ENCODE peak calls at places on chromosomes 13 and 19, in nine cellular contexts. Q, C, T, X, D, I, S, E and Y are unnamed samples. For H3K4me1, the result is how much of the 10 kb centered on the place peaks cover.

GRCh38 chr13:34416833-34417425 is 525.1 kb upstream of the NBEA start:
- DNase-seq in Q (peak), C (no peak), T (no peak), X (peak), D (peak), I (peak), S (peak), E (no peak), Y (no peak)

GRCh38 chr13:38537026-38537425 is 149.9 kb upstream of the FREM2 start:
- DNase-seq in Q (no peak), C (no peak), T (no peak), X (no peak), D (no peak), I (no peak), S (no peak), E (no peak), Y (no peak)

GRCh38 chr13:59532405-59532804 is 631.3 kb downstream of the DIAPH3 start:
- DNase-seq in Q (no peak), C (no peak), T (no peak), X (no peak), D (no peak), I (no peak), S (no peak), E (no peak), Y (no peak)

GRCh38 chr19:12794196-12794921 is 3.1 kb downstream of the JUNB start:
- DNase-seq in Q (no peak), C (no peak), T (no peak), X (peak), D (no peak), I (no peak), S (peak), E (peak), Y (no peak)

GRCh38 chr19:39448271-39448670 is 2.9 kb downstream of the SUPT5H start:
- DNase-seq in Q (no peak), C (no peak), T (no peak), X (peak), D (no peak), I (peak), S (no peak), E (no peak), Y (no peak)

GRCh38 chr19:12782174-12782423 is 6.7 kb upstream of the HOOK2 start:
- DNase-seq in Q (no peak), C (no peak), T (no peak), X (no peak), D (no peak), I (no peak), S (peak), E (no peak), Y (no peak)

GRCh38 chr13:77351326-77351725 is 24.4 kb upstream of the MYCBP2 start:
- DNase-seq in Q (no peak), C (no peak), T (no peak), X (no peak), D (no peak), I (no peak), S (no peak), E (no peak), Y (no peak)

GRCh38 chr13:100158569-100158968 is 69.7 kb downstream of the PCCA start:
- DNase-seq in Q (no peak), C (no peak), T (no peak), X (no peak), D (no peak), I (no peak), S (no peak), E (no peak), Y (no peak)

GRCh38 chr19:18536475-18536874 is 6.9 kb downstream of the FKBP8 start:
- DNase-seq in Q (no peak), C (no peak), T (no peak), X (no peak), D (no peak), I (no peak), S (no peak), E (no peak), Y (no peak)

GRCh38 chr19:5268801-5269200 is 71.8 kb downstream of the PTPRS start:
- DNase-seq in Q (no peak), C (no peak), T (no peak), X (no peak), D (no peak), I (peak), S (no peak), E (no peak), Y (no peak)

GRCh38 chr13:40809471-40809870 is 20.1 kb downstream of the SLC25A15 start:
- DNase-seq in Q (no peak), C (no peak), T (no peak), X (no peak), D (no peak), I (no peak), S (peak), E (no peak), Y (no peak)

GRCh38 chr19:46340051-46340659 is 6.7 kb upstream of the PPP5C start:
- DNase-seq in Q (no peak), C (no peak), T (no peak), X (no peak), D (no peak), I (no peak), S (no peak), E (no peak), Y (no peak)
- H3K4me1 ChIP-seq in Q (under half), C (under half), T (under half), X (under half), D (under half), I (under half), S (under half), E (under half), Y (under half)

GRCh38 chr13:97229699-97230098 is 7.6 kb downstream of the MBNL2 start:
- DNase-seq in Q (no peak), C (no peak), T (no peak), X (no peak), D (no peak), I (no peak), S (no peak), E (no peak), Y (no peak)
- H3K4me1 ChIP-seq in Q (half or more), C (half or more), T (under half), X (half or more), D (under half), I (under half), S (under half), E (under half), Y (half or more)

DNA sequence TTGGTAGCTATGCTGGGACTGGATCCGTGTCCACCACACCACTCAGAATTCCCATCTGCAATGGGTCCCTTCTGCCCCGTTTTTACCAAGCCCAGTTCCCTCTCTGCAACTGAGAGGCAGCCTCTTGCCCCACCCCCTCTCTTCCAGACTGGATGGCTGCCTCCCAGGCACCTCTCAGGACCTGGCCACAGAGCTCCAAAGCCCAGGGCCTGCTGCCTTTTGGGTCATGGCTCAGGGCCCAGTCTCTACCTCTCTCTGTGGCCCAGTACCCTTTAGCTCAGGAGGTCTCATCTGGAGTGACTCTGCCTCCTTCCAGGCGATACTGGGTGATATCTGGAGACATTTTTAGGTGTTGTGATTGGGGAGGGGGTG is 10.3 kb upstream of the ZBTB7A start:
- DNase-seq in Q (no peak), C (no peak), T (no peak), X (no peak), D (no peak), I (no peak), S (peak), E (no peak), Y (no peak)
- H3K4me1 ChIP-seq in Q (under half), C (under half), T (under half), X (under half), D (under half), I (under half), S (under half), E (under half), Y (under half)

GRCh38 chr13:28658539-28658795 is 463 bp upstream of the POMP start:
- DNase-seq in Q (no peak), C (no peak), T (no peak), X (no peak), D (no peak), I (no peak), S (no peak), E (no peak), Y (no peak)
- H3K4me1 ChIP-seq in Q (half or more), C (under half), T (under half), X (half or more), D (under half), I (under half), S (under half), E (under half), Y (under half)

GRCh38 chr13:44763604-44764311 is 187.6 kb upstream of the TSC22D1 start:
- DNase-seq in Q (peak), C (no peak), T (no peak), X (no peak), D (no peak), I (no peak), S (no peak), E (no peak), Y (peak)

GRCh38 chr13:44767257-44767656 is 191.1 kb upstream of the TSC22D1 start:
- DNase-seq in Q (no peak), C (no peak), T (peak), X (no peak), D (no peak), I (no peak), S (no peak), E (no peak), Y (no peak)

GRCh38 chr13:44762946-44763345 is 186.8 kb upstream of the TSC22D1 start:
- DNase-seq in Q (no peak), C (no peak), T (no peak), X (no peak), D (no peak), I (no peak), S (no peak), E (no peak), Y (no peak)

GRCh38 chr13:44765076-44765475 is 188.9 kb upstream of the TSC22D1 start:
- DNase-seq in Q (no peak), C (no peak), T (no peak), X (no peak), D (no peak), I (no peak), S (no peak), E (no peak), Y (no peak)

GRCh38 chr13:44764334-44764733 is 188.2 kb upstream of the TSC22D1 start:
- DNase-seq in Q (no peak), C (no peak), T (no peak), X (no peak), D (no peak), I (no peak), S (no peak), E (no peak), Y (peak)
- H3K4me1 ChIP-seq in Q (under half), C (under half), T (under half), X (under half), D (under half), I (under half), S (under half), E (under half), Y (half or more)